ENCODE peak calls at places on chromosome 21, in four cellular contexts. One of them, this sample, is unnamed. For H3K4me1, the result is how much of the 10 kb centered on the place peaks cover.

GRCh38 chr21:31911138-31911907 is 38.5 kb downstream of the HUNK start:
- DNase-seq in MM.1S: no peak
- DNase-seq in neural progenitor cell: no peak
- DNase-seq in SK-N-SH: no peak
- DNase-seq in this sample: peak

GRCh38 chr21:31872452-31873274 is at the start of gene HUNK:
- DNase-seq in MM.1S: peak
- DNase-seq in neural progenitor cell: peak
- DNase-seq in SK-N-SH: peak
- DNase-seq in this sample: no peak

GRCh38 chr21:40454057-40454456 is 392.9 kb downstream of the DSCAM start:
- DNase-seq in MM.1S: peak
- DNase-seq in neural progenitor cell: no peak
- DNase-seq in SK-N-SH: no peak
- DNase-seq in this sample: no peak

GRCh38 chr21:43965911-43966585 is 46.1 kb upstream of the TRAPPC10 start:
- DNase-seq in MM.1S: no peak
- DNase-seq in neural progenitor cell: no peak
- DNase-seq in SK-N-SH: no peak
- DNase-seq in this sample: no peak

GRCh38 chr21:38166214-38166547 is 90.6 kb upstream of the KCNJ15 start:
- DNase-seq in MM.1S: no peak
- DNase-seq in neural progenitor cell: no peak
- DNase-seq in SK-N-SH: peak
- DNase-seq in this sample: no peak

GRCh38 chr21:32411366-32412161 is 942 bp upstream of the EVA1C start:
- DNase-seq in MM.1S: no peak
- DNase-seq in neural progenitor cell: peak
- DNase-seq in SK-N-SH: peak
- DNase-seq in this sample: peak

GRCh38 chr21:15449556-15449955 is 280.2 kb upstream of the USP25 start:
- DNase-seq in MM.1S: no peak
- DNase-seq in neural progenitor cell: no peak
- DNase-seq in SK-N-SH: no peak
- DNase-seq in this sample: no peak

GRCh38 chr21:43750339-43751033 is 25.6 kb downstream of the CSTB start:
- DNase-seq in MM.1S: no peak
- DNase-seq in neural progenitor cell: no peak
- DNase-seq in SK-N-SH: no peak
- DNase-seq in this sample: no peak

GRCh38 chr21:44027607-44028286 is 15.6 kb downstream of the TRAPPC10 start:
- DNase-seq in MM.1S: no peak
- DNase-seq in neural progenitor cell: no peak
- DNase-seq in SK-N-SH: no peak
- DNase-seq in this sample: peak

GRCh38 chr21:40176732-40177131 is 309.5 kb downstream of the PCP4 start:
- DNase-seq in MM.1S: peak
- DNase-seq in neural progenitor cell: peak
- DNase-seq in SK-N-SH: peak
- DNase-seq in this sample: no peak

GRCh38 chr21:36040389-36040788 is 19.9 kb downstream of the SETD4 start:
- DNase-seq in MM.1S: no peak
- DNase-seq in neural progenitor cell: no peak
- DNase-seq in SK-N-SH: no peak
- DNase-seq in this sample: no peak

GRCh38 chr21:39891111-39891510 is 23.9 kb downstream of the PCP4 start:
- DNase-seq in MM.1S: no peak
- DNase-seq in neural progenitor cell: no peak
- DNase-seq in SK-N-SH: no peak
- DNase-seq in this sample: no peak

GRCh38 chr21:30234643-30235042 is 18.7 kb upstream of the CLDN8 start:
- DNase-seq in MM.1S: no peak
- DNase-seq in neural progenitor cell: no peak
- DNase-seq in SK-N-SH: no peak
- DNase-seq in this sample: peak

GRCh38 chr21:15759469-15759868 is 29.7 kb downstream of the USP25 start:
- DNase-seq in MM.1S: no peak
- DNase-seq in neural progenitor cell: no peak
- DNase-seq in SK-N-SH: no peak
- DNase-seq in this sample: no peak

GRCh38 chr21:29372063-29372802 is 73.5 kb downstream of the BACH1 start:
- DNase-seq in MM.1S: peak
- DNase-seq in neural progenitor cell: peak
- DNase-seq in SK-N-SH: peak
- DNase-seq in this sample: peak

GRCh38 chr21:18603246-18603645 is 199.7 kb upstream of the TMPRSS15 start:
- DNase-seq in MM.1S: peak
- DNase-seq in neural progenitor cell: no peak
- DNase-seq in SK-N-SH: no peak
- DNase-seq in this sample: no peak

GRCh38 chr21:43600642-43601397 is 58.5 kb downstream of the HSF2BP start:
- DNase-seq in MM.1S: no peak
- DNase-seq in neural progenitor cell: no peak
- DNase-seq in SK-N-SH: peak
- DNase-seq in this sample: peak

GRCh38 chr21:37670883-37671282 is 245.4 kb downstream of the KCNJ6 start:
- DNase-seq in MM.1S: no peak
- DNase-seq in neural progenitor cell: no peak
- DNase-seq in SK-N-SH: no peak
- DNase-seq in this sample: peak

GRCh38 chr21:15063821-15064575 is 802 bp downstream of the NRIP1 start:
- DNase-seq in MM.1S: peak
- DNase-seq in neural progenitor cell: peak
- DNase-seq in SK-N-SH: peak
- DNase-seq in this sample: peak

GRCh38 chr21:15495965-15496364 is 233.8 kb upstream of the USP25 start:
- DNase-seq in MM.1S: no peak
- DNase-seq in neural progenitor cell: no peak
- DNase-seq in SK-N-SH: no peak
- DNase-seq in this sample: peak

GRCh38 chr21:14947613-14948160 is 117.1 kb downstream of the NRIP1 start:
- DNase-seq in MM.1S: no peak
- DNase-seq in neural progenitor cell: no peak
- DNase-seq in SK-N-SH: no peak
- DNase-seq in this sample: no peak

GRCh38 chr21:18138507-18138906 is 106.1 kb upstream of the CHODL start:
- DNase-seq in MM.1S: no peak
- DNase-seq in neural progenitor cell: no peak
- DNase-seq in SK-N-SH: no peak
- DNase-seq in this sample: no peak

GRCh38 chr21:31218830-31219608 is 125.0 kb downstream of the TIAM1 start:
- DNase-seq in MM.1S: no peak
- DNase-seq in neural progenitor cell: peak
- DNase-seq in SK-N-SH: no peak
- DNase-seq in this sample: peak

GRCh38 chr21:33403128-33403785 is at the start of gene IFNGR2:
- DNase-seq in MM.1S: peak
- DNase-seq in neural progenitor cell: peak
- DNase-seq in SK-N-SH: peak
- DNase-seq in this sample: peak

GRCh38 chr21:37350472-37350871 is 16.1 kb upstream of the DYRK1A start:
- DNase-seq in MM.1S: no peak
- DNase-seq in neural progenitor cell: no peak
- DNase-seq in SK-N-SH: no peak
- DNase-seq in this sample: peak

GRCh38 chr21:17585875-17586450 is 26.7 kb downstream of the BTG3 start:
- DNase-seq in MM.1S: peak
- DNase-seq in neural progenitor cell: peak
- DNase-seq in SK-N-SH: peak
- DNase-seq in this sample: peak

GRCh38 chr21:21682172-21682571 is 684.0 kb downstream of the NCAM2 start:
- DNase-seq in MM.1S: no peak
- DNase-seq in neural progenitor cell: no peak
- DNase-seq in SK-N-SH: no peak
- DNase-seq in this sample: peak

GRCh38 chr21:31221051-31221450 is 123.0 kb downstream of the TIAM1 start:
- DNase-seq in MM.1S: no peak
- DNase-seq in neural progenitor cell: no peak
- DNase-seq in SK-N-SH: no peak
- DNase-seq in this sample: no peak

GRCh38 chr21:36155603-36156338 is 853 bp upstream of the DOP1B start:
- DNase-seq in MM.1S: no peak
- DNase-seq in neural progenitor cell: peak
- DNase-seq in SK-N-SH: no peak
- DNase-seq in this sample: peak

GRCh38 chr21:14554948-14555347 is 8.8 kb upstream of the SAMSN1 start:
- DNase-seq in MM.1S: no peak
- DNase-seq in neural progenitor cell: no peak
- DNase-seq in SK-N-SH: no peak
- DNase-seq in this sample: peak

GRCh38 chr21:30408782-30409494 is 13.1 kb downstream of the KRTAP13-1 start:
- DNase-seq in MM.1S: peak
- DNase-seq in neural progenitor cell: peak
- DNase-seq in SK-N-SH: peak
- DNase-seq in this sample: peak

GRCh38 chr21:38266732-38267131 is 9.9 kb downstream of the KCNJ15 start:
- DNase-seq in MM.1S: no peak
- DNase-seq in neural progenitor cell: no peak
- DNase-seq in SK-N-SH: no peak
- DNase-seq in this sample: peak

GRCh38 chr21:14942801-14943490 is 121.9 kb downstream of the NRIP1 start:
- DNase-seq in MM.1S: no peak
- DNase-seq in neural progenitor cell: no peak
- DNase-seq in SK-N-SH: no peak
- DNase-seq in this sample: no peak

GRCh38 chr21:43849532-43850299 is 15.3 kb upstream of the AGPAT3 start:
- DNase-seq in MM.1S: no peak
- DNase-seq in neural progenitor cell: no peak
- DNase-seq in SK-N-SH: no peak
- DNase-seq in this sample: no peak

GRCh38 chr21:36203603-36203889 is 46.9 kb downstream of the DOP1B start:
- DNase-seq in MM.1S: peak
- DNase-seq in neural progenitor cell: no peak
- DNase-seq in SK-N-SH: peak
- DNase-seq in this sample: peak

GRCh38 chr21:21003701-21004100 is 5.5 kb downstream of the NCAM2 start:
- DNase-seq in MM.1S: peak
- DNase-seq in neural progenitor cell: peak
- DNase-seq in SK-N-SH: peak
- DNase-seq in this sample: peak

GRCh38 chr21:26047279-26047967 is 123.1 kb downstream of the APP start:
- DNase-seq in MM.1S: no peak
- DNase-seq in neural progenitor cell: no peak
- DNase-seq in SK-N-SH: no peak
- DNase-seq in this sample: no peak
- H3K9ac ChIP-seq in MM.1S: no peak
- H3K9ac ChIP-seq in neural progenitor cell: no peak
- H3K9ac ChIP-seq in SK-N-SH: no peak
- H3K9ac ChIP-seq in this sample: no peak

GRCh38 chr21:34936874-34937563 is 112.1 kb downstream of the RUNX1 start:
- DNase-seq in MM.1S: no peak
- DNase-seq in neural progenitor cell: no peak
- DNase-seq in SK-N-SH: no peak
- DNase-seq in this sample: peak
- H3K4me1 ChIP-seq in MM.1S: under half
- H3K4me1 ChIP-seq in neural progenitor cell: under half
- H3K4me1 ChIP-seq in SK-N-SH: under half
- H3K4me1 ChIP-seq in this sample: under half

GRCh38 chr21:45877160-45877438 is 104.5 kb upstream of the COL6A1 start:
- DNase-seq in MM.1S: no peak
- DNase-seq in neural progenitor cell: no peak
- DNase-seq in SK-N-SH: no peak
- DNase-seq in this sample: no peak

GRCh38 chr21:45875416-45875760 is 106.2 kb upstream of the COL6A1 start:
- DNase-seq in MM.1S: no peak
- DNase-seq in neural progenitor cell: no peak
- DNase-seq in SK-N-SH: no peak
- DNase-seq in this sample: no peak

GRCh38 chr21:45874716-45875415 is 106.7 kb upstream of the COL6A1 start:
- DNase-seq in MM.1S: no peak
- DNase-seq in neural progenitor cell: peak
- DNase-seq in SK-N-SH: peak
- DNase-seq in this sample: peak

GRCh38 chr21:45876381-45877159 is 105.0 kb upstream of the COL6A1 start:
- DNase-seq in MM.1S: no peak
- DNase-seq in neural progenitor cell: peak
- DNase-seq in SK-N-SH: peak
- DNase-seq in this sample: no peak

DNA sequence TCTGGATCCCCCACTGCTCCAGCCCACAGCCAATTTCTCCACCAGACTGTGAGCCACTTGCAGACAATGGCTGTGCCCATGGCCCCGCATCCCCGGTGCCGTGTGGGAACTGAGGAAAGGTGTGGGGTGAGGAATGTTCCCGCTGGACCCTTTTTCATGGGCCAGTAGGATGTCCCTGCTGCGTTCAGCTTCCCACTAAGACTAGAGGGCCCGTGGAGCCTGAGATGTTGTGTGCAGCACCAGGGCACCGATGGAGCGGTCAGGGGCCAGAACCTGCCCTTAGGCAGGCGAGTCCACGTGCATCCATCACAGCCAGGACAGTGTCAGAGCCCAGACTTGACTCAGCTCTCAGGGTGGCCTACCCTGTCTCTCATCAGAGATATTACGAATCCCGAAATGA is 105.7 kb upstream of the COL6A1 start:
- DNase-seq in MM.1S: no peak
- DNase-seq in neural progenitor cell: no peak
- DNase-seq in SK-N-SH: peak
- DNase-seq in this sample: no peak
- TF ChIP-seq EZH2phosphoT487 in MM.1S: no peak
- TF ChIP-seq EZH2phosphoT487 in neural progenitor cell: no peak
- TF ChIP-seq EZH2phosphoT487 in SK-N-SH: no peak
- TF ChIP-seq EZH2phosphoT487 in this sample: no peak

GRCh38 chr21:26405735-26406361 is 167.2 kb downstream of the CYYR1 start:
- DNase-seq in MM.1S: peak
- DNase-seq in neural progenitor cell: peak
- DNase-seq in SK-N-SH: no peak
- DNase-seq in this sample: peak
- H3K9ac ChIP-seq in MM.1S: no peak
- H3K9ac ChIP-seq in neural progenitor cell: no peak
- H3K9ac ChIP-seq in SK-N-SH: no peak
- H3K9ac ChIP-seq in this sample: peak

DNA sequence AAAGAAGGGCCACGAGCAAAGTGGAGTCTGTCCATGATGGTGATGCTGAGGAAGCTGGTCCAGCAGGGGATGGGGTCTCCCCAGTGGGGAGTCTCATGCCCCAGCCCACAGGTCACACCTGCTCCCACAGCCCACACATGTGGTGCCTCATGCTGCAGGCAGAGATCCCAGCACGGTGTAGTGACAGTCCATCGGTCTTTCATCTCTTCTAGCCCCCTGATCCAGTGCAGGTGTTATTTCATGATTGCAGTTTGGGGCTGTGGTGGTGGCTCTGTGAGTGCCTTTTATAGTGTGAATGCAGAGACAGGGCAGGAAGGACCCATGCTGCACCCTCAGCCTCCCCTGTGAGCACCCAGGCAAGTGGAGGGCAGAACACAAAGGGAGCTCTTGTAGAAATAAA is 45.0 kb downstream of the UBASH3A start:
- DNase-seq in MM.1S: no peak
- DNase-seq in neural progenitor cell: no peak
- DNase-seq in SK-N-SH: no peak
- DNase-seq in this sample: no peak
- H3K4me1 ChIP-seq in MM.1S: under half
- H3K4me1 ChIP-seq in neural progenitor cell: under half
- H3K4me1 ChIP-seq in SK-N-SH: under half
- H3K4me1 ChIP-seq in this sample: under half